ENCODE peak calls at places on chromosomes 13 and 19, in eight cellular contexts. One of them, this sample, is unnamed.

GRCh38 chr19:38583219-38583984 is 34.4 kb downstream of the MAP4K1 start:
- DNase-seq in pancreas: no peak
- DNase-seq in IMR-90: no peak
- DNase-seq in brain microvascular endothelial cell: no peak
- DNase-seq in body of pancreas: no peak
- DNase-seq in epithelial cell of esophagus: no peak
- DNase-seq in stomach: no peak
- DNase-seq in astrocyte of the spinal cord: no peak
- DNase-seq in this sample: no peak

GRCh38 chr19:49014123-49014869 is 2.6 kb downstream of the LHB start:
- DNase-seq in IMR-90: peak; percentile 40
- DNase-seq in body of pancreas: no peak
- DNase-seq in astrocyte of the spinal cord: no peak
- DNase-seq in epithelial cell of esophagus: peak; percentile 66
- DNase-seq in pancreas: no peak
- DNase-seq in stomach: no peak
- DNase-seq in brain microvascular endothelial cell: no peak
- DNase-seq in this sample: no peak

GRCh38 chr19:5424192-5424973 is 30.8 kb upstream of the ZNRF4 start:
- DNase-seq in astrocyte of the spinal cord: no peak
- DNase-seq in brain microvascular endothelial cell: no peak
- DNase-seq in body of pancreas: no peak
- DNase-seq in epithelial cell of esophagus: no peak
- DNase-seq in pancreas: no peak
- DNase-seq in stomach: no peak
- DNase-seq in IMR-90: no peak
- DNase-seq in this sample: no peak

GRCh38 chr13:53788286-53788685 is 759.7 kb downstream of the OLFM4 start:
- DNase-seq in epithelial cell of esophagus: no peak
- DNase-seq in pancreas: no peak
- DNase-seq in stomach: no peak
- DNase-seq in astrocyte of the spinal cord: no peak
- DNase-seq in IMR-90: no peak
- DNase-seq in brain microvascular endothelial cell: no peak
- DNase-seq in body of pancreas: no peak
- DNase-seq in this sample: no peak

GRCh38 chr19:35642312-35642711 is 767 bp downstream of the ETV2 start:
- DNase-seq in stomach: no peak
- DNase-seq in pancreas: no peak
- DNase-seq in brain microvascular endothelial cell: no peak
- DNase-seq in body of pancreas: no peak
- DNase-seq in astrocyte of the spinal cord: no peak
- DNase-seq in epithelial cell of esophagus: no peak
- DNase-seq in IMR-90: no peak
- DNase-seq in this sample: no peak

GRCh38 chr13:51817717-51818116 is 13.8 kb upstream of the DHRS12 start:
- DNase-seq in stomach: no peak
- DNase-seq in astrocyte of the spinal cord: no peak
- DNase-seq in IMR-90: no peak
- DNase-seq in pancreas: no peak
- DNase-seq in brain microvascular endothelial cell: no peak
- DNase-seq in epithelial cell of esophagus: no peak
- DNase-seq in body of pancreas: no peak
- DNase-seq in this sample: no peak

GRCh38 chr19:2476451-2477140 is 669 bp downstream of the GADD45B start:
- DNase-seq in stomach: peak; percentile 45
- DNase-seq in body of pancreas: peak; percentile 53
- DNase-seq in brain microvascular endothelial cell: peak; percentile 77
- DNase-seq in pancreas: peak; percentile 50
- DNase-seq in astrocyte of the spinal cord: peak; percentile 89
- DNase-seq in epithelial cell of esophagus: peak; percentile 44
- DNase-seq in IMR-90: peak; percentile 74
- DNase-seq in this sample: no peak

GRCh38 chr13:31234729-31235128 is 35.0 kb downstream of the B3GLCT start:
- DNase-seq in stomach: no peak
- DNase-seq in body of pancreas: no peak
- DNase-seq in astrocyte of the spinal cord: no peak
- DNase-seq in IMR-90: no peak
- DNase-seq in pancreas: no peak
- DNase-seq in epithelial cell of esophagus: peak; percentile 6
- DNase-seq in brain microvascular endothelial cell: no peak
- DNase-seq in this sample: no peak

GRCh38 chr19:39133431-39134270 is 8.1 kb downstream of the PAK4 start:
- DNase-seq in IMR-90: no peak
- DNase-seq in stomach: peak; percentile 56
- DNase-seq in pancreas: peak; percentile 56
- DNase-seq in brain microvascular endothelial cell: no peak
- DNase-seq in body of pancreas: peak; percentile 64
- DNase-seq in astrocyte of the spinal cord: no peak
- DNase-seq in epithelial cell of esophagus: no peak
- DNase-seq in this sample: no peak

GRCh38 chr19:42277821-42278809 is 9.1 kb downstream of the CIC start:
- DNase-seq in stomach: no peak
- DNase-seq in astrocyte of the spinal cord: peak; percentile 22
- DNase-seq in body of pancreas: no peak
- DNase-seq in epithelial cell of esophagus: peak; percentile 80
- DNase-seq in brain microvascular endothelial cell: no peak
- DNase-seq in pancreas: no peak
- DNase-seq in IMR-90: no peak
- DNase-seq in this sample: no peak

GRCh38 chr19:3618144-3618810 is 8.3 kb downstream of the CACTIN start:
- DNase-seq in epithelial cell of esophagus: peak; percentile 34
- DNase-seq in pancreas: peak; percentile 37
- DNase-seq in stomach: peak; percentile 73
- DNase-seq in astrocyte of the spinal cord: peak; percentile 29
- DNase-seq in body of pancreas: peak; percentile 44
- DNase-seq in brain microvascular endothelial cell: no peak
- DNase-seq in IMR-90: peak; percentile 29
- DNase-seq in this sample: no peak

GRCh38 chr13:28406728-28407266 is 88.1 kb downstream of the FLT1 start:
- DNase-seq in pancreas: no peak
- DNase-seq in brain microvascular endothelial cell: no peak
- DNase-seq in astrocyte of the spinal cord: no peak
- DNase-seq in IMR-90: no peak
- DNase-seq in stomach: no peak
- DNase-seq in body of pancreas: no peak
- DNase-seq in epithelial cell of esophagus: no peak
- DNase-seq in this sample: no peak
- H3K4me3 ChIP-seq in pancreas: no peak overlapping the region
- H3K4me3 ChIP-seq in brain microvascular endothelial cell: no peak overlapping the region
- H3K4me3 ChIP-seq in astrocyte of the spinal cord: no peak overlapping the region
- H3K4me3 ChIP-seq in IMR-90: no peak overlapping the region
- H3K4me3 ChIP-seq in stomach: no peak overlapping the region
- H3K4me3 ChIP-seq in body of pancreas: no peak overlapping the region
- H3K4me3 ChIP-seq in epithelial cell of esophagus: no peak overlapping the region
- H3K4me3 ChIP-seq in this sample: no peak overlapping the region

DNA sequence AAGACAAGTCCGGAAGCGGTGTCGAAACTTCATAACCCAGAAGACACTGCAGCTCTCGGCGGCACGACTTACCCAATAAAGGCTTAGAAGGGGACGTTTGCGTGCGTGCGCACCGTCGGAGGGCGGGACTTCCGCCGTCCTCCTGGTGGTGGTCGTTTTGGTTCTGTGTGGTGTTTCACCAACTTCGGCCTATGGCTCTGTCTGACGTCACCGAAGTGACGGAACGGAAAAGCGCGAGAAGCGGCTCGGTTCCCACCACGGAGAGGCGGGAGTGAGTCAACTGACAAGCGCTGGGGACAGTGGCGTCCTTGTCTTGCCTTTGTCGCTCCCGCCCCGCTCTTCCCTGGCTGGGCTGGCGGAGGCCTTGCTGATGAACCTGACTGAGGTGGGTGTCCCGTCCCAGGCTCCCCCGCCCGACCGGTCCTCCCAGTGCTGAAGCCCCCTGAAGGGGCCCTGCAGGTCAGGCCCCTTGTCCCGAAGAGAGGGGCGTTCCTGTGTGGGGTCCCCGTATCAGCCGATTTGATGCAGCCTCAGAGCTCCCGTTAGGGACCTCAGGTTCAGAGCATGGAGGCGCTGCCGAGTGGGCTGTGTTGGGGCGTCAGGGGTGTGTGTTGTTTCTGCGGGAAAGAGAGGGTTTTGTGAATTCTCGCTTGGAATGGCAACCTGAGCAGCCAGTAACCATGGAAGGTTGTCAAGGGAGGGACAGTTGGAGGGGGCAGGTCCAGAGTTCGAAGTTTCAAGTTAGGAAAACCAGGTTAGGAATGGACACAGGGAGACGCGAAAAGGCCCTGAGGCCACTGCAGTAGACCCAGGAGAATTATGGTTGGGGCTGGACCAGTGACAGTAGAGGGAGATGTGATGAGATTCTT is at the start of gene ZNF548:
- DNase-seq in epithelial cell of esophagus: peak; percentile 98
- DNase-seq in pancreas: peak; percentile 91
- DNase-seq in body of pancreas: peak; percentile 97
- DNase-seq in astrocyte of the spinal cord: peak; percentile 99
- DNase-seq in brain microvascular endothelial cell: peak; percentile 99
- DNase-seq in stomach: peak; percentile 95
- DNase-seq in IMR-90: peak; percentile 100
- DNase-seq in this sample: peak; percentile 96
- TF ChIP-seq CTCF in epithelial cell of esophagus: no peak
- TF ChIP-seq CTCF in pancreas: no peak
- TF ChIP-seq CTCF in body of pancreas: no peak
- TF ChIP-seq CTCF in astrocyte of the spinal cord: peak; percentile 19
- TF ChIP-seq CTCF in brain microvascular endothelial cell: peak; percentile 42
- TF ChIP-seq CTCF in stomach: no peak
- TF ChIP-seq CTCF in IMR-90: peak; percentile 34
- TF ChIP-seq CTCF in this sample: no peak

GRCh38 chr13:41257535-41257934 is 5.8 kb downstream of the MTRF1 start:
- DNase-seq in IMR-90: no peak
- DNase-seq in epithelial cell of esophagus: no peak
- DNase-seq in brain microvascular endothelial cell: no peak
- DNase-seq in pancreas: no peak
- DNase-seq in stomach: no peak
- DNase-seq in body of pancreas: no peak
- DNase-seq in astrocyte of the spinal cord: no peak
- DNase-seq in this sample: no peak
- H3K4me3 ChIP-seq in IMR-90: no peak overlapping the region
- H3K4me3 ChIP-seq in epithelial cell of esophagus: no peak overlapping the region
- H3K4me3 ChIP-seq in brain microvascular endothelial cell: no peak overlapping the region
- H3K4me3 ChIP-seq in pancreas: no peak overlapping the region
- H3K4me3 ChIP-seq in stomach: no peak overlapping the region
- H3K4me3 ChIP-seq in body of pancreas: no peak overlapping the region
- H3K4me3 ChIP-seq in astrocyte of the spinal cord: no peak overlapping the region
- H3K4me3 ChIP-seq in this sample: no peak overlapping the region

GRCh38 chr19:17183271-17183757 is 31.8 kb upstream of the USE1 start:
- DNase-seq in astrocyte of the spinal cord: no peak
- DNase-seq in stomach: no peak
- DNase-seq in brain microvascular endothelial cell: no peak
- DNase-seq in pancreas: no peak
- DNase-seq in body of pancreas: no peak
- DNase-seq in epithelial cell of esophagus: no peak
- DNase-seq in IMR-90: no peak
- DNase-seq in this sample: no peak
- TF ChIP-seq CTCF in astrocyte of the spinal cord: no peak
- TF ChIP-seq CTCF in stomach: no peak
- TF ChIP-seq CTCF in brain microvascular endothelial cell: no peak
- TF ChIP-seq CTCF in pancreas: no peak
- TF ChIP-seq CTCF in body of pancreas: no peak
- TF ChIP-seq CTCF in epithelial cell of esophagus: no peak
- TF ChIP-seq CTCF in IMR-90: no peak
- TF ChIP-seq CTCF in this sample: no peak

DNA sequence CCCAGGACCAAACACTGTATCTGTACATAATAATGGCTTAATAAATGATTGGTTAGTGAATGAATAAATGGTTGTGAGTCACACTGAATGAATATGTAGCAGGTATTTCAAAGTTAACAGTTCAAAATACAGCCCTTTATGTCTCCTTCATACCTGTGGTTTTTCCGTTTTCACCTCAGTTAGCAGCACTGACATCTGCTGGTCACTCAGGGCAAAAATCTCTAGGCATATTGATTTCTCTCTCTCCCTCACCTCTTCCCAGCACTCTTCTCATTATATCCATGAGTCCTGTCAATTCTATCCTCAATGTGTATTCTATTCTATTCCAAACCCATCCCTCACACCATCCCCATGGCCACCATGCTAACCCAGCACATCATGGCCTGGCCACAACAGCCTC is 76.2 kb downstream of the PEG3 start:
- DNase-seq in IMR-90: no peak
- DNase-seq in body of pancreas: no peak
- DNase-seq in stomach: no peak
- DNase-seq in pancreas: no peak
- DNase-seq in epithelial cell of esophagus: no peak
- DNase-seq in brain microvascular endothelial cell: no peak
- DNase-seq in astrocyte of the spinal cord: no peak
- DNase-seq in this sample: no peak
- H3K4me3 ChIP-seq in IMR-90: no peak overlapping the region
- H3K4me3 ChIP-seq in body of pancreas: no peak overlapping the region
- H3K4me3 ChIP-seq in stomach: no peak overlapping the region
- H3K4me3 ChIP-seq in pancreas: no peak overlapping the region
- H3K4me3 ChIP-seq in epithelial cell of esophagus: no peak overlapping the region
- H3K4me3 ChIP-seq in brain microvascular endothelial cell: no peak overlapping the region
- H3K4me3 ChIP-seq in astrocyte of the spinal cord: no peak overlapping the region
- H3K4me3 ChIP-seq in this sample: no peak overlapping the region

DNA sequence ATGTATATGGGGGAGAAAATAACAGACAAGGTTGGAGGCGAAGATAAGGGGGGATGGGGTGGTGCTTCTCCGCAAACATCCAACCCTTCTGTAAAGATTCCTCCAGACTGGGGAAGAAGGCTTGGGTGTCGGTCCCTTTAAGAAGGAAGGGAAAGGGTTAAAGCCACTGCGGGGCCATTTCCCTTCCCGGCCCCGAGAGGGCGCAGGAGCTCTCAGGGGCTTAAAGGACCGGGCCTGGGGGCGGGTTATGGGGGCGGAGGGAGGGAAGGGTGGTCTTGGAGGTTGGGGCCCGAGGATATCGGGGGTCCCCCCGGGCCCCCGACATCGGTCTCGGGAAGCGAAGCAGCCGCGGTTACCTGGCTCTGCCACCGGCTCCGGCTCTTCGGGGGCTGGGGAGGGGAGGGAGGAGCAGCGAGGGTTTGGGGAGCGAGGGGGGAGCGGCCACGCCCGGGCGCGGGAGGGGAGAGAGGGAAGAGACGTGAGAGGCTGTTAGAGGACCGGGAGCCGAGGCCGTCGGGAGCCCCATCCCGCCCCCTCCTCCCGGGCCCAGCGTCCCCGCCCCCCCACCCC is 2.8 kb downstream of the TNNT1 start:
- DNase-seq in epithelial cell of esophagus: peak; percentile 56
- DNase-seq in astrocyte of the spinal cord: no peak
- DNase-seq in IMR-90: no peak
- DNase-seq in body of pancreas: no peak
- DNase-seq in brain microvascular endothelial cell: no peak
- DNase-seq in pancreas: no peak
- DNase-seq in stomach: no peak
- DNase-seq in this sample: no peak
- TF ChIP-seq CTCF in epithelial cell of esophagus: peak; percentile 76
- TF ChIP-seq CTCF in astrocyte of the spinal cord: peak; percentile 52
- TF ChIP-seq CTCF in IMR-90: peak; percentile 50
- TF ChIP-seq CTCF in body of pancreas: no peak
- TF ChIP-seq CTCF in brain microvascular endothelial cell: peak; percentile 71
- TF ChIP-seq CTCF in pancreas: no peak
- TF ChIP-seq CTCF in stomach: no peak
- TF ChIP-seq CTCF in this sample: peak; percentile 58

This sample was measured in AG09309.